ENCODE peak calls at places on chromosomes 7 and 10, in five cellular contexts. S is gastrocnemius medialis, E is astrocyte, W is endodermal cell, U is left lung. L is an unnamed sample.

GRCh38 chr10:95225136-95225535 is 31.1 kb downstream of the ACSM6 start:
- DNase-seq in S (no peak), E (no peak), W (no peak), U (no peak), L (no peak)

GRCh38 chr10:71746344-71747037 is 26.8 kb downstream of the VSIR start:
- DNase-seq in S (no peak), E (no peak), W (peak), U (no peak), L (no peak)

GRCh38 chr10:131747251-131747650 is 153.6 kb upstream of the PPP2R2D start:
- DNase-seq in S (no peak), E (no peak), W (no peak), U (no peak), L (peak)

GRCh38 chr10:24826022-24826421 is 102.3 kb upstream of the ARHGAP21 start:
- DNase-seq in S (no peak), E (peak), W (no peak), U (no peak), L (no peak)

GRCh38 chr7:83732305-83732704 is 83.4 kb upstream of the SEMA3E start:
- DNase-seq in S (no peak), E (peak), W (no peak), U (no peak), L (no peak)

GRCh38 chr10:89373916-89374711 is 3.7 kb upstream of the IFIT1B start:
- DNase-seq in S (peak), E (peak), W (no peak), U (no peak), L (no peak)

GRCh38 chr7:33212144-33212543 is 82.8 kb downstream of the BBS9 start:
- DNase-seq in S (no peak), E (no peak), W (no peak), U (no peak), L (no peak)

GRCh38 chr10:73211106-73211811 is 35.8 kb downstream of the DNAJC9 start:
- DNase-seq in S (no peak), E (no peak), W (no peak), U (no peak), L (no peak)

GRCh38 chr7:20280475-20281351 is 50.0 kb upstream of the ITGB8 start:
- DNase-seq in S (no peak), E (peak), W (no peak), U (no peak), L (no peak)

GRCh38 chr10:69360485-69361302 is 56.0 kb downstream of the TACR2 start:
- DNase-seq in S (peak), E (peak), W (no peak), U (peak), L (peak)

GRCh38 chr7:130207642-130208041 is at the start of gene SSMEM1:
- DNase-seq in S (no peak), E (peak), W (no peak), U (no peak), L (no peak)

GRCh38 chr10:58807631-58808024 is 295.0 kb downstream of the BICC1 start:
- DNase-seq in S (no peak), E (peak), W (no peak), U (no peak), L (no peak)

GRCh38 chr7:73899731-73900142 is 38.8 kb downstream of the TMEM270 start:
- DNase-seq in S (peak), E (peak), W (peak), U (no peak), L (no peak)

GRCh38 chr7:44981035-44981706 is 2.4 kb upstream of the MYO1G start:
- DNase-seq in S (no peak), E (no peak), W (peak), U (no peak), L (no peak)

DNA sequence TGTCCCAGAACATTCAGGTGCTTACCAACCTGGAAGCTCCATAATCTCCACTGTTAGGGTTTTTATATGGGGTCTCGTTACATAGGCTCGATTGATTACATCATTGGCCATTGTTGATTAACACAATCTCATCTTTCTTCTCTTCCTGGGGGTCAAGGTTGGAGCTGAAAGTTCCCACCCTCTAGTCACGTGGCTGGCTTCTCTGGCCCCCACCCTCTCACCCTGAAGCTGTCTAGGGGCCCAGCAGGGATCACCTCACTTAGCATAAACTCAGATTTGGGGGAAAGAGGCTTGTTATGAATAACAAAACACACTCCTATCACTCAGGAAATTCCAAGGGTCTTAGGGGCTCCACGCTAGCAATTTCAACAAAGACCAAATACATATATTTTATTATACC is 108.0 kb downstream of the COL26A1 start:
- DNase-seq in S (no peak), E (no peak), W (no peak), U (no peak), L (no peak)
- H3K27ac ChIP-seq in S (no peak), E (no peak), W (no peak), U (no peak), L (no peak)

DNA sequence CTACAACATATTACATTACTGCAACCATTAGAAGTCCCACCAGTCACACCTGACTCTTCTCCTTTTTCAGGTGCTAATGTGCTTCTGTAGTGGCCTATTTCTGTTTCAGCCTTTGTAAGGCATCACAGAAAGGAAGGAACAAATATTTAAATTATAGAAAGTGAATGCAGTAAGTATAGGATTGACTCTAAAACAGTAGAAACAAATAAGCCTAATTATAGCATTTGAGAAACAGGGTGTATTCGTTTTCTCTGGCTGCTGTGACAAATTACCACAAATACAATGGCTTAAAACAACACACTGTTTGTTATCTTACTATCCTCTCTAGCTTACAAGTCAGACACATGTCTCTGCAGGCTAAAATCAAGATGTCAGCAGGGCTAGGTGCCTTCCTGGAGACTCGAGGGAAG is 69.4 kb downstream of the CCSER2 start:
- DNase-seq in S (no peak), E (no peak), W (no peak), U (no peak), L (no peak)
- H3K27ac ChIP-seq in S (peak), E (no peak), W (no peak), U (no peak), L (no peak)

DNA sequence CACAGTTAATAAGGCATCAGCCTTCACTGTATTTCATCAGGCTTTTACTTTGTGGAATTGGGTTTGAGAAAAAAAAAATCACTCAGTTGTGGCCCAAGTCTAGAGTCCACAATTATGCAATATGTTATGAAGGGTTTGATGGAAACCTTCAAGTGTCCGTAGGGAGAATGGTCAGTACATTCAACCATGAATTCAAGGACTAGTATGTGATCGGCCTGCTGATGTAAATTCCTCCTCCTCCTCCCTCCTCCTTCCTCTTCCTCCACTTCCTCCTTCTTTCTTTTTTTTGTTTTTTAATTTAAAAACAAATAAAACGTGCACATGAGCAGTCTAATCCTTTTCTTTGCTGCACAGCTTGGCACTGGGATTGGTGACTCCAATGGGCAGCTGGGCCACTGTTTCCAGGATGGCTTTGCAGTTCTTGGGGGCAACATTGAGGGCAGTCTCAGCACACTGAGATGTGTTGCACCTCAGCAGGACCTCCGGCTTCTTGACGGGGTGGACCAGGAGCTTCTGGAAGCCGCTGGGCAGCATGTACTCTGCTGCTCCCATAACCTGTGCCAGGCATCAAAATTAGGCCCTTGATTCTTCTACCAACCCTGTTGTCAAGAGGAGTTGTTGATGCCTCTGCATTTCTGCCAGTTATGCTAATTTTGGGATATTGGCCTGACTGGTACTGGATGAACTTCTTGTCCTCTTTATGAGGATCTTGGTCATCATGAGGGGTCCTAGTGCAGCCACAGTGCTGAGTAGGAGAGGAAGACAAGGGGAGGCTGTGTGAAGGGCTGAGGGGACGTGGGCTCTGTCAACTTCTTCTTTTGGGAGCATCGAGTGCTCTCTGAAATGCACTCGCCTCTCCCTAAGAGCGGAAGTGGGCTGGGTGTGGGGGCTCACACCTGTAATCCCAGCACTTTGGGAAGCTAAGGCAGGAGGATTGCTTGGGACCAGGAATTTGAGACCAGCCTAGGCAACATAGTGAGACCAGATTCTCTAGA is 9.3 kb upstream of the IL2RA start:
- DNase-seq in S (no peak), E (no peak), W (no peak), U (no peak), L (no peak)
- H3K27ac ChIP-seq in S (peak), E (no peak), W (no peak), U (no peak), L (no peak)

DNA sequence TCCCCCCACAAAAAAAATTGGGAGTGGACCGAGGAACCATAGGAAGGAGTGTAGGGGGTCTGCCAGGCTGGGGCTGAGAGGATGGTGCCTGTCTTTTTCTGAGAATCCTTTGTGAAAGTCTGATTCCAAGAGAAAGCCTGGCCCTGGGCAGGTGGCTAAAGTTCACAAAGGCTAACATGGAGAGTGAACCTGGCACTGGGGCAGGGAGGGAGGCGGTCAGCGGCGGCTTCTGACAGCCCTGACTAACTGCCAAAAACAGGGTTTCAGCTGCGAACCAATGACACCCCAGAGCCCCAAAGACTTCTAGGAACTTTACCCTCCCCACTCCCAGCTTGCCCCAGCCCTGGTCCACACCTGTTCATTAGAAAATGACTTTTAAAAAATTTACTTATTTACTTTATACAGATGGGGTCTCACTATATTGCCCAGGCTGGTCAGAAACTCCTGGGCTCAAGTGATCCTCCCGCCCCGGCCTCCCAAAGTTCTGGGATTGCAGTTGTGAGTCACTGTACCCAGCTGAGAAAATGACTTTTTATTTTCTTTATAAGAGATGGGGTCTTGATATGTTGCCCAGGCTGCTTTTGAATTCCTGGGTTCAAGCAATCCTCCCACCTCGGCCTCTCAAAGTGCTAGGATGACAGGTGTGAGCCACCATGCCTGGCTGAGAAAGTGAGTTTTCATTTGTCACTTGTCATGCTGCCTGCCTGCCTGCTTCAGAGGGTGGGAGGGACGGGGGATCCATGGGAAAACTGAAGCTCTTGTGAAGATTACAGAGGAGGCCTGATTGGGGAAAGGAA is 61.0 kb upstream of the DUSP5 start:
- DNase-seq in S (no peak), E (no peak), W (no peak), U (no peak), L (no peak)
- H3K27ac ChIP-seq in S (no peak), E (no peak), W (no peak), U (no peak), L (no peak)